ENCODE peak calls at places on chromosomes 6 and 20, in eight cellular contexts. H, R, M, F, K, J, Y and B are unnamed samples.

GRCh38 chr6:144156991-144157390 is 6.7 kb downstream of the STX11 start:
- DNase-seq in Y (no peak), R (no peak), H (no peak), J (no peak), F (no peak), M (no peak), K (no peak), B (no peak)

GRCh38 chr6:1913572-1913971 is 303.9 kb downstream of the FOXC1 start:
- DNase-seq in J (no peak), F (no peak), R (no peak), M (no peak), K (no peak), H (no peak), Y (no peak), B (no peak)

GRCh38 chr6:129631070-129631469 is 78.9 kb downstream of the ARHGAP18 start:
- DNase-seq in K (no peak), Y (no peak), F (no peak), J (no peak), R (no peak), H (no peak), M (no peak), B (no peak)

GRCh38 chr6:6982663-6983062 is 125.1 kb upstream of the RREB1 start:
- DNase-seq in Y (no peak), J (no peak), F (no peak), H (no peak), K (no peak), R (no peak), M (no peak), B (no peak)

GRCh38 chr6:38774933-38775707 is 60.0 kb downstream of the DNAH8 start:
- DNase-seq in M (no peak), J (no peak), K (no peak), H (no peak), F (no peak), R (no peak), Y (no peak), B (no peak)

GRCh38 chr6:31158863-31159855 is 770 bp downstream of the TCF19 start:
- DNase-seq in R (peak), H (no peak), F (peak), J (peak), M (no peak), K (peak), Y (no peak), B (no peak)

GRCh38 chr6:106279179-106279578 is 46.4 kb downstream of the ATG5 start:
- DNase-seq in K (no peak), M (no peak), R (peak), F (peak), J (peak), Y (no peak), H (no peak), B (no peak)

GRCh38 chr6:29964904-29965872 is 22.9 kb downstream of the HLA-A start:
- DNase-seq in R (peak), K (peak), H (peak), F (peak), Y (peak), J (peak), M (peak), B (no peak)

GRCh38 chr6:9504191-9504590 is 910.7 kb downstream of the TFAP2A start:
- DNase-seq in H (no peak), F (no peak), R (no peak), J (no peak), K (no peak), M (no peak), Y (no peak), B (no peak)

GRCh38 chr20:44643596-44644383 is 7.7 kb downstream of the ADA start:
- DNase-seq in H (peak), F (peak), J (peak), K (peak), M (peak), R (peak), Y (peak), B (peak)

GRCh38 chr6:128731249-128732165 is 151.4 kb upstream of the LAMA2 start:
- DNase-seq in H (no peak), F (peak), J (peak), Y (no peak), R (peak), M (no peak), K (no peak), B (no peak)

GRCh38 chr20:31578448-31579138 is 26.5 kb upstream of the ID1 start:
- DNase-seq in K (no peak), R (no peak), M (no peak), J (no peak), H (no peak), Y (no peak), F (no peak), B (no peak)

GRCh38 chr20:24673678-24674570 is 204.5 kb downstream of the SYNDIG1 start:
- DNase-seq in J (peak), Y (no peak), F (no peak), K (no peak), H (no peak), R (peak), M (peak), B (peak)

GRCh38 chr6:23348185-23348584 is 777.8 kb upstream of the NRSN1 start:
- DNase-seq in R (no peak), F (no peak), H (no peak), M (no peak), J (no peak), Y (no peak), K (no peak), B (no peak)

GRCh38 chr6:149170564-149171452 is 146.7 kb upstream of the TAB2 start:
- DNase-seq in M (no peak), R (peak), J (no peak), Y (no peak), F (peak), K (no peak), H (no peak), B (no peak)

GRCh38 chr20:38685853-38686473 is 38.3 kb upstream of the SLC32A1 start:
- DNase-seq in Y (peak), K (peak), R (peak), M (peak), F (peak), J (peak), H (no peak), B (no peak)

GRCh38 chr6:134706806-134707205 is 243.1 kb downstream of the ALDH8A1 start:
- DNase-seq in F (peak), Y (no peak), R (no peak), J (peak), K (no peak), H (no peak), M (no peak), B (no peak)

GRCh38 chr6:16181429-16182359 is 52.8 kb downstream of the MYLIP start:
- DNase-seq in F (peak), M (no peak), Y (peak), R (no peak), H (no peak), K (no peak), J (no peak), B (no peak)

GRCh38 chr20:46282669-46283068 is 25.6 kb downstream of the CDH22 start:
- DNase-seq in H (no peak), K (no peak), Y (no peak), J (no peak), R (no peak), F (no peak), M (no peak), B (peak)

GRCh38 chr20:13649548-13649947 is 10.8 kb upstream of the TASP1 start:
- DNase-seq in J (peak), M (no peak), H (peak), Y (peak), R (no peak), F (peak), K (no peak), B (no peak)

GRCh38 chr6:41942045-41942851 is 640 bp upstream of the CCND3 start:
- DNase-seq in R (peak), F (peak), K (peak), H (no peak), M (no peak), J (peak), Y (no peak), B (no peak)

GRCh38 chr6:54697423-54697822 is 149.1 kb upstream of the FAM83B start:
- DNase-seq in F (peak), J (no peak), M (no peak), R (peak), K (no peak), H (no peak), Y (no peak), B (no peak)

GRCh38 chr6:132400641-132401119 is 595 bp downstream of the MOXD1 start:
- DNase-seq in M (no peak), F (peak), H (no peak), Y (no peak), R (peak), K (no peak), J (no peak), B (no peak)

GRCh38 chr20:38764563-38765355 is 16.5 kb downstream of the ACTR5 start:
- DNase-seq in J (peak), Y (no peak), H (peak), F (peak), K (no peak), M (no peak), R (peak), B (peak)

GRCh38 chr6:121383478-121383877 is 49.2 kb upstream of the TBC1D32 start:
- DNase-seq in J (no peak), Y (no peak), H (no peak), K (no peak), R (no peak), F (no peak), M (no peak), B (no peak)

GRCh38 chr20:9409981-9410380 is 104.4 kb upstream of the LAMP5 start:
- DNase-seq in K (no peak), J (peak), H (no peak), M (no peak), R (peak), F (peak), Y (no peak), B (no peak)

GRCh38 chr6:132300323-132300949 is 100.8 kb downstream of the MOXD1 start:
- DNase-seq in F (peak), J (peak), Y (no peak), R (peak), H (no peak), M (no peak), K (peak), B (no peak)

GRCh38 chr6:32337166-32337805 is 34.4 kb downstream of the TSBP1 start:
- DNase-seq in K (peak), F (no peak), R (no peak), M (no peak), Y (no peak), J (no peak), H (no peak), B (no peak)

GRCh38 chr20:32992015-32992641 is 12.1 kb downstream of the SUN5 start:
- DNase-seq in R (no peak), H (no peak), Y (no peak), F (no peak), K (no peak), M (no peak), J (no peak), B (peak)

GRCh38 chr6:9292975-9293374 is 857.6 kb upstream of the SLC35B3 start:
- DNase-seq in Y (no peak), M (no peak), K (no peak), R (no peak), J (peak), F (no peak), H (no peak), B (no peak)

GRCh38 chr6:129577691-129578090 is 132.3 kb downstream of the ARHGAP18 start:
- DNase-seq in H (no peak), K (no peak), F (no peak), R (peak), Y (no peak), M (no peak), J (no peak), B (no peak)

GRCh38 chr6:75081920-75082319 is 123.9 kb downstream of the COL12A1 start:
- DNase-seq in Y (no peak), H (no peak), J (no peak), M (no peak), K (no peak), R (no peak), F (peak), B (no peak)

GRCh38 chr6:75081047-75081446 is 124.8 kb downstream of the COL12A1 start:
- DNase-seq in K (no peak), R (no peak), J (no peak), Y (no peak), H (no peak), M (no peak), F (no peak), B (no peak)

GRCh38 chr6:75089921-75090320 is 115.9 kb downstream of the COL12A1 start:
- DNase-seq in Y (no peak), K (no peak), R (no peak), M (no peak), H (no peak), F (no peak), J (no peak), B (no peak)

GRCh38 chr6:75086236-75086635 is 119.6 kb downstream of the COL12A1 start:
- DNase-seq in M (no peak), J (no peak), R (no peak), K (no peak), H (no peak), Y (no peak), F (no peak), B (no peak)

DNA sequence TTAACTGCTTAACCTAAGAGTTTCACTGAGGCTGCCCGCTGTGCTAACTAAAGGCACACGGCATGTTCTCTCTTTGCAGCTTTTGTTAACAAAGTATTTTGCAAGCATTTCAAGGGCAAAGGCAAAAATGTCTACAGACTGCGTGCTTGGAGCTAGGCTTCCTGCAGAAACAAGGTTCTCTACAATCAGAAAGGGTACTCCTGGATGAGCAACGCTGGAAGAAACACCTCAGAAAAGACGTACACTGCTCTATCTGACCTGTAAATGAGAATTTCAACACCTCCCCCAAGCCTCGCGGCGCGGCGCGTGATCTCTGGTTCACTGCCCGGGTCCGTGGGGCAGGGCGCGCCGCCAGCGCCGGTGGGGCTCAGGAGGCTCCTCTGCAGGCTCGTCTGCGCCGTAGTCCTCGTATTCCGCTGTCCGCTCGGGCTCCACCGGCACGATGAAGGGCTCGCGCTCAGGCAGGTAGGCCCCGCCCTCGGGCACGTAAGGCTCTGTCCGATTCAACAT is 120.9 kb downstream of the COL12A1 start:
- DNase-seq in M (peak), K (no peak), J (no peak), Y (peak), F (no peak), R (no peak), H (no peak), B (no peak)
- H3K4me3 ChIP-seq in M (peak), K (no peak), J (no peak), Y (no peak), F (no peak), R (no peak), H (no peak), B (no peak)

DNA sequence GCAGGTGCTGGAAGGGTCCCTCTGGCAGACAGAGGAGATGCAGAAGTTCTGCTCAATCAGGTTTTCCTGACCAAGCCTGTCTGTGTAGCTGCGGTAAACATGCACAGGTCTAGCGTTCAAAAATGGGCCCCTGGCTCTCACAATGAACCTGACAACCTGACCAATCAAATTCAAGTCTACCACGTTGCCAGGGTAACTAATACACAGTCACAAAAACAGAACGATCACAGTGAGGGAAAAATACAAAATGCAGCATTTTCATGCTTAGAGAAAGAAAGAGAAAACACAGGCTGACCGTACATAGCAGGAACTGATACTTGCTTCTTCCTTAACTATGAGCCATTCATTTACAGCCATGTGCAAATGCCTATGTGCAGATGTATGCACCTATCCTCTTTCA is 353.1 kb upstream of the TSHZ2 start:
- DNase-seq in J (no peak), R (no peak), F (no peak), M (no peak), K (no peak), H (no peak), Y (no peak), B (no peak)
- H3K4me3 ChIP-seq in J (no peak), R (no peak), F (no peak), M (no peak), K (no peak), H (no peak), Y (no peak), B (no peak)

GRCh38 chr6:160301341-160301740 is 42.7 kb upstream of the SLC22A2 start:
- DNase-seq in H (peak), R (no peak), J (no peak), K (no peak), Y (no peak), F (no peak), M (no peak), B (no peak)

GRCh38 chr6:160309718-160310117 is 38.5 kb upstream of the SLC22A3 start:
- DNase-seq in M (no peak), R (no peak), F (no peak), K (no peak), H (no peak), J (no peak), Y (no peak), B (no peak)

DNA sequence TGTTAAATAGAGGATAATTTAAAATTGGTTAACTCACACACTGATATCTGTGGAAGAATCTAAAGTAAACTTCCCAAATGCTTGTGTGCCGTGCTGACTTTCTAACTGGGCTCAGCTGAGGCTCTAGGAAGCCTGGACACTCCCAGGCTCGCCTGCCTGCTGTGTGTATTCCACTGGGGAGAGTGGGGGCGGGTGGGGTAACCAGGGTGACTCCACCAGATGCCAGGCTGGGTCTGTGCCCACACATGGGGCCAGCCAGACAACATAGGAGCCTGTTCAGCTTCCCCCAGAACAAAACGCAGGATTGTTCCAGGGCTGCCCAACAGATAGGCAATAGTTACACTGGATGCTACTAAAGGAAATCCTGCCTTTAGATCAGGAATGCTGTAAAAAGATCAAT is 41.9 kb upstream of the SLC22A3 start:
- DNase-seq in R (no peak), M (no peak), H (no peak), J (no peak), F (no peak), Y (no peak), K (no peak), B (no peak)
- H3K4me3 ChIP-seq in R (no peak), M (no peak), H (no peak), J (no peak), F (no peak), Y (no peak), K (no peak), B (no peak)

DNA sequence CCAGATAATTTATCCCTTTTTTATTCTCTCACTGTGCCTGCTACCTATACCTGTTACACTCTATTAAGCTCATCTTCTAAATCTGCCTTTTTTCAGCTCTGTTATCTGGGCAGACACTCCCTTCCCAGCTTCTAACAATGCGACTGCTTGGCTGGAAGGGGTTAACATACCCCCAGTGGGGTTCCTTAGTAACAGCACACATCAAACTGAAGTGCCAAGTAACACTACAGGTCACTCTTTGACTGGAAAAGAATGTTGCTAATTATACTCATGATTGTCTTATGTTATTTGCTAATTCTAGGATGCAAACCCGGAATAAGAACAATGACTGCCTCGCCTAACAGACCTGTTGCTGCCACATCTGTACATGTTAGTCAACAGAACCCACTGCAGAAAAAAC is 203.5 kb downstream of the EPM2A start:
- DNase-seq in K (no peak), H (no peak), M (no peak), J (no peak), F (no peak), R (no peak), Y (no peak), B (no peak)
- H3K4me3 ChIP-seq in K (no peak), H (no peak), M (no peak), J (no peak), F (no peak), R (no peak), Y (no peak), B (no peak)

GRCh38 chr6:161272600-161273355 is 1.1 kb downstream of the AGPAT4 start:
- DNase-seq in M (no peak), R (peak), F (peak), J (peak), K (no peak), H (no peak), Y (no peak), B (no peak)
- H3K4me3 ChIP-seq in M (peak), R (peak), F (peak), J (peak), K (peak), H (peak), Y (peak), B (peak)

DNA sequence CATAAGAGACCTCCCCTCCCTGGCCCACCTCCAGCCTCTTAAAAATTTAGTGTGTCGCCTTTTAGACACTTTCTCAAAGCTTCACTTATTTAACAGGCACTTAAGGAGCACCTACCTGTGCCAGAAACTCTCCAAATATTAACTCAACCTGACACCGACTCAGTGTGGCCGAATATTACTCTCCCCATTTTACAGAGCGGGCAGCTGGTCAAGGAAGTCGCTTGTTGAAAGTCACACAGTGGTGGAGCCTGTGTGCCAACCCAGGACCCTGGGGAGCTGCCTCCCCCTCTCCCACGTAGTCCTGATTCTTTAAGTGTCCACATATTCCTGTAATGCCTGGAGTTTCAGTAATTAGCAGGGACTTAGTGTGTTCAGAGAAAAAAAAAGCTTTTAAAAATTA is 1.0 kb upstream of the PMEPA1 start:
- DNase-seq in H (no peak), Y (no peak), M (no peak), R (no peak), J (no peak), K (no peak), F (no peak), B (no peak)
- H3K4me3 ChIP-seq in H (peak), Y (no peak), M (peak), R (peak), J (peak), K (peak), F (peak), B (peak)

GRCh38 chr6:27327023-27327742 is 15.1 kb upstream of the POM121L2 start:
- DNase-seq in H (no peak), J (no peak), R (no peak), M (no peak), F (no peak), Y (no peak), K (no peak), B (no peak)

GRCh38 chr6:27333642-27334040 is 21.6 kb upstream of the POM121L2 start:
- DNase-seq in R (no peak), K (no peak), Y (no peak), F (no peak), J (no peak), H (no peak), M (no peak), B (no peak)

GRCh38 chr6:27334141-27334540 is 22.1 kb upstream of the POM121L2 start:
- DNase-seq in Y (no peak), H (no peak), R (no peak), M (no peak), K (no peak), F (no peak), J (no peak), B (no peak)

GRCh38 chr6:27332692-27333641 is 20.9 kb upstream of the POM121L2 start:
- DNase-seq in R (peak), J (peak), H (no peak), Y (no peak), F (peak), K (no peak), M (no peak), B (peak)
- H3K4me3 ChIP-seq in R (peak), J (peak), H (no peak), Y (no peak), F (peak), K (no peak), M (peak), B (peak)

GRCh38 chr6:160535270-160535669 is 128.8 kb downstream of the LPA start:
- DNase-seq in J (no peak), R (no peak), Y (no peak), H (no peak), K (no peak), M (no peak), F (no peak), B (no peak)

GRCh38 chr6:160532315-160532714 is 131.8 kb downstream of the LPA start:
- DNase-seq in F (no peak), H (no peak), Y (no peak), K (no peak), M (no peak), J (no peak), R (no peak), B (no peak)

GRCh38 chr6:160534050-160534696 is 129.9 kb downstream of the LPA start:
- DNase-seq in R (peak), K (peak), Y (peak), F (peak), J (peak), M (peak), H (peak), B (no peak)
- H3K4me3 ChIP-seq in R (no peak), K (no peak), Y (no peak), F (no peak), J (no peak), M (no peak), H (no peak), B (no peak)